ENCODE peak calls at places on chromosomes 3 and 15, in eight cellular contexts. T is HAP-1; U is GM23248; I is breast epithelium; G is CD8-positive, alpha-beta memory T cell; E is transverse colon; B is tibial nerve; M is heart right ventricle. O is an unnamed sample.

GRCh38 chr3:165817160-165817709 is 20.0 kb downstream of the BCHE start:
- DNase-seq in T (no peak), U (no peak), B (no peak), M (no peak), I (no peak), E (no peak), G (no peak), O (no peak)

GRCh38 chr15:71011503-71012155 is 103.6 kb upstream of the THSD4 start:
- DNase-seq in G (no peak), I (no peak), B (no peak), M (no peak), E (peak; percentile 10), U (peak; percentile 83), T (peak; percentile 77), O (no peak)

GRCh38 chr3:13529196-13529975 is 19.5 kb upstream of the FBLN2 start:
- DNase-seq in M (no peak), I (no peak), E (no peak), B (no peak), T (no peak), G (no peak), U (no peak), O (no peak)

GRCh38 chr15:90860450-90860849 is 7.9 kb upstream of the FURIN start:
- DNase-seq in T (no peak), M (no peak), B (no peak), I (no peak), U (no peak), G (no peak), E (no peak), O (no peak)

GRCh38 chr3:36959821-36960220 is 15.0 kb upstream of the TRANK1 start:
- DNase-seq in M (no peak), G (no peak), T (no peak), B (no peak), U (no peak), I (no peak), E (no peak), O (no peak)

GRCh38 chr15:81071130-81071529 is 62.9 kb upstream of the CFAP161 start:
- DNase-seq in M (no peak), T (no peak), U (peak; percentile 66), G (no peak), E (no peak), B (no peak), I (no peak), O (no peak)

GRCh38 chr3:88003115-88003755 is 55.6 kb downstream of the CGGBP1 start:
- DNase-seq in M (no peak), U (peak; percentile 66), B (no peak), G (no peak), T (peak; percentile 69), I (no peak), E (no peak), O (no peak)

GRCh38 chr3:71057526-71057894 is 526.0 kb downstream of the FOXP1 start:
- DNase-seq in U (peak; percentile 34), T (no peak), I (no peak), E (peak; percentile 47), M (no peak), G (no peak), B (no peak), O (no peak)

GRCh38 chr15:64356443-64357040 is 569 bp upstream of the CSNK1G1 start:
- DNase-seq in G (no peak), E (no peak), M (no peak), I (no peak), T (peak; percentile 98), U (peak; percentile 95), B (no peak), O (no peak)

GRCh38 chr3:51937014-51937413 is 4.7 kb downstream of the RRP9 start:
- DNase-seq in I (no peak), B (no peak), E (no peak), U (peak; percentile 20), M (no peak), G (no peak), T (no peak), O (peak; percentile 52)

GRCh38 chr15:59691194-59691805 is 2.2 kb upstream of the BNIP2 start:
- DNase-seq in M (peak; percentile 28), E (peak; percentile 55), G (peak; percentile 28), I (no peak), U (peak; percentile 67), T (peak; percentile 32), B (no peak), O (peak; percentile 73)

GRCh38 chr15:85554852-85555521 is 174.6 kb downstream of the AKAP13 start:
- DNase-seq in M (no peak), G (no peak), B (no peak), E (no peak), T (no peak), I (no peak), U (no peak), O (no peak)

GRCh38 chr15:68967948-68968347 is 37.6 kb downstream of the SPESP1 start:
- DNase-seq in T (no peak), B (no peak), E (no peak), U (no peak), M (no peak), G (no peak), I (no peak), O (no peak)

GRCh38 chr3:13528217-13528801 is 20.6 kb upstream of the FBLN2 start:
- DNase-seq in E (no peak), I (no peak), B (no peak), M (no peak), G (no peak), U (peak; percentile 46), T (peak; percentile 51), O (no peak)

GRCh38 chr15:52234596-52235541 is 43.7 kb upstream of the GNB5 start:
- DNase-seq in B (no peak), E (peak; percentile 33), I (no peak), T (no peak), G (no peak), U (no peak), M (no peak), O (no peak)
- H3K36me3 ChIP-seq in B (no peaks in the 10 kb centered on the region), E (no peaks in the 10 kb centered on the region), I (no peaks in the 10 kb centered on the region), T (no peaks in the 10 kb centered on the region), G (no peaks in the 10 kb centered on the region), U (no peaks in the 10 kb centered on the region), M (no peaks in the 10 kb centered on the region), O (no peaks in the 10 kb centered on the region)

GRCh38 chr15:94262201-94262600 is 30.8 kb downstream of the MCTP2 start:
- DNase-seq in I (no peak), E (no peak), U (peak; percentile 4), T (no peak), B (no peak), M (no peak), G (no peak), O (no peak)

GRCh38 chr15:94265009-94265408 is 33.6 kb downstream of the MCTP2 start:
- DNase-seq in E (no peak), G (no peak), T (no peak), I (no peak), U (peak; percentile 12), B (no peak), M (no peak), O (no peak)

GRCh38 chr15:94266789-94267188 is 35.4 kb downstream of the MCTP2 start:
- DNase-seq in E (no peak), T (no peak), B (no peak), I (no peak), U (no peak), G (no peak), M (no peak), O (no peak)

GRCh38 chr15:94266000-94266399 is 34.6 kb downstream of the MCTP2 start:
- DNase-seq in I (no peak), M (no peak), U (no peak), B (no peak), E (no peak), T (no peak), G (no peak), O (no peak)

DNA sequence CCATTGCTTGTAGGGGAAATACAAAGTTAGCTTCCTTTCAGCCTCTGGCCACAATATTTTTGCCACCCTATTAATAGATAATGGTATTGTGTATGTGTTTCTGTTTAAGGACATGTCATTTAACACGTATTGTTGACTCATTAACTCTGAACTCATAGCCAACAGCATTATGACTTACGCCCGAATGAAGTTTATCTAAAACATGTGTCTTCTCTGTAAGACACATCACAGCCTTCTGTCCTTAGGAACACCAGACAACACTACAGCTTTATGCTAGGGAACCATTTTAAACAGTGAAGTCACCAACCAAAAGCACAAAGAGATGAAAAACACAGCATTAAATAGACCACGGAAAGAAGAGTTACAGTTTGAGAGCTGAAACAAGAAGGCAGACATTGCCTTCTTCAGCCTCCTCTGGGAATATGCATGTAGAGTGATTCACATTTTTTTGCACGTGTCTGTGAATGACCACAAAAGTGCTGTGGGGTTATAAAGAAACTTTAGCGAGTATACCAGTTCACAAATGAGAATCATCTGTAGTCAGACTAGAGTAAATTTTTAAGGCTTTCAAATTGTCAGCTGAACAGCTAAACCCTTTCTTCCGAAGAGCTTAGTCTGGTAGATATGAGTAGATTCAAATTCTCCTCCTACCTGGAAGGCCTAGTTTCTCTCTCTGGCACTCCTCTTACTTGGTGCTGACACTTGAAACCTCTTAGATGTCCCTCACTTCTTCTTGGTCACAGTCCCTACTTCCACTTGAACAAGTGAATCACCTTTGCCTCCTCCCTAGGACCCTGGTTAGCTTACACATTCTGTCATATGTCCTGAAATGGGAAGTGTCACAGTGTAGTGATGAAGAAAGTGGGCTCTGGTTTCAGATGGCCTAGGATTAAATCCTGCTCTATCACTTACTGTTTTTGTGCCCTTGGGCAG is 32.2 kb downstream of the MCTP2 start:
- DNase-seq in U (peak; percentile 77), G (no peak), T (no peak), M (no peak), E (no peak), I (no peak), B (no peak), O (no peak)
- H3K4me1 ChIP-seq in U (peaks cover 13% of the 10 kb centered on the region), G (no peaks in the 10 kb centered on the region), T (no peaks in the 10 kb centered on the region), M (no peaks in the 10 kb centered on the region), E (peaks cover 4% of the 10 kb centered on the region), I (no peaks in the 10 kb centered on the region), B (no peaks in the 10 kb centered on the region), O (no peaks in the 10 kb centered on the region)

GRCh38 chr15:73573572-73573971 is 59.6 kb downstream of the NPTN start:
- DNase-seq in M (peak; percentile 66), G (no peak), B (no peak), U (peak; percentile 43), I (no peak), E (peak; percentile 89), T (no peak), O (no peak)

GRCh38 chr15:73572296-73572695 is 60.9 kb downstream of the NPTN start:
- DNase-seq in G (no peak), E (no peak), T (no peak), U (no peak), B (no peak), M (no peak), I (no peak), O (no peak)

GRCh38 chr15:73573071-73573470 is 60.1 kb downstream of the NPTN start:
- DNase-seq in U (no peak), E (no peak), G (no peak), T (no peak), M (no peak), B (no peak), I (no peak), O (no peak)

GRCh38 chr15:73578036-73578435 is 55.2 kb downstream of the NPTN start:
- DNase-seq in B (no peak), E (peak; percentile 46), M (no peak), G (no peak), U (no peak), T (no peak), I (no peak), O (no peak)

GRCh38 chr15:73575636-73576247 is 57.4 kb downstream of the NPTN start:
- DNase-seq in M (peak; percentile 54), G (no peak), I (peak; percentile 63), B (no peak), U (no peak), T (no peak), E (no peak), O (no peak)
- H3K36me3 ChIP-seq in M (no peaks in the 10 kb centered on the region), G (no peaks in the 10 kb centered on the region), I (no peaks in the 10 kb centered on the region), B (peaks cover 81% of the 10 kb centered on the region), U (peaks cover 21% of the 10 kb centered on the region), T (peaks cover 57% of the 10 kb centered on the region), E (no peaks in the 10 kb centered on the region), O (peaks cover 71% of the 10 kb centered on the region)

GRCh38 chr3:180776433-180776832 is 97.1 kb upstream of the CCDC39 start:
- DNase-seq in U (no peak), G (no peak), I (no peak), T (no peak), B (no peak), E (no peak), M (no peak), O (no peak)
- H3K4me1 ChIP-seq in U (no peaks in the 10 kb centered on the region), G (no peaks in the 10 kb centered on the region), I (no peaks in the 10 kb centered on the region), T (no peaks in the 10 kb centered on the region), B (no peaks in the 10 kb centered on the region), E (no peaks in the 10 kb centered on the region), M (no peaks in the 10 kb centered on the region), O (no peaks in the 10 kb centered on the region)